ENCODE peak calls at places on chromosomes 5 and 9, in seven cellular contexts. C is transverse colon; Z is upper lobe of right lung; Q is PC-3; Y is aorta; P is CD4-positive, alpha-beta memory T cell; R is adrenal gland. K is an unnamed sample.

GRCh38 chr5:176590035-176590729 is 19.8 kb downstream of the GPRIN1 start:
- DNase-seq in C (no peak), Z (no peak), Q (no peak), Y (no peak), P (no peak), R (no peak), K (peak; percentile 45)

GRCh38 chr5:169450464-169450863 is 133.1 kb upstream of the SPDL1 start:
- DNase-seq in C (no peak), Z (no peak), Q (no peak), Y (no peak), P (no peak), R (no peak), K (no peak)

GRCh38 chr5:5950658-5951057 is 427.7 kb downstream of the MED10 start:
- DNase-seq in C (no peak), Z (no peak), Q (no peak), Y (no peak), P (no peak), R (no peak), K (no peak)

GRCh38 chr9:114719290-114719689 is 37.3 kb upstream of the TEX48 start:
- DNase-seq in C (no peak), Z (no peak), Q (peak; percentile 62), Y (no peak), P (no peak), R (no peak), K (no peak)

GRCh38 chr9:128027166-128027539 is 40.0 kb downstream of the NAIF1 start:
- DNase-seq in C (peak; percentile 17), Z (no peak), Q (no peak), Y (no peak), P (peak; percentile 57), R (no peak), K (no peak)

GRCh38 chr5:83553000-83553486 is 81.5 kb downstream of the VCAN start:
- DNase-seq in C (no peak), Z (no peak), Q (no peak), Y (no peak), P (no peak), R (peak; percentile 85), K (no peak)

GRCh38 chr5:163193886-163194285 is 243.5 kb upstream of the CCNG1 start:
- DNase-seq in C (no peak), Z (no peak), Q (peak; percentile 13), Y (no peak), P (no peak), R (no peak), K (no peak)

GRCh38 chr9:112074250-112075008 is 100.7 kb downstream of the SUSD1 start:
- DNase-seq in C (peak; percentile 76), Z (no peak), Q (peak; percentile 86), Y (no peak), P (peak; percentile 75), R (peak; percentile 84), K (no peak)

GRCh38 chr9:69411246-69411645 is 86.2 kb downstream of the ENTREP1 start:
- DNase-seq in C (no peak), Z (no peak), Q (no peak), Y (no peak), P (no peak), R (no peak), K (no peak)

GRCh38 chr5:5676218-5676617 is 253.7 kb downstream of the ICE1 start:
- DNase-seq in C (no peak), Z (no peak), Q (no peak), Y (no peak), P (no peak), R (no peak), K (no peak)

GRCh38 chr9:135565636-135566035 is 4.1 kb downstream of the PAEP start:
- DNase-seq in C (no peak), Z (no peak), Q (no peak), Y (peak; percentile 42), P (no peak), R (no peak), K (no peak)

GRCh38 chr9:84170521-84171141 is 169.9 kb downstream of the SLC28A3 start:
- DNase-seq in C (peak; percentile 73), Z (peak; percentile 70), Q (peak; percentile 36), Y (peak; percentile 88), P (no peak), R (peak; percentile 70), K (peak; percentile 73)

GRCh38 chr5:40976836-40977235 is 67.5 kb downstream of the C7 start:
- DNase-seq in C (no peak), Z (no peak), Q (no peak), Y (no peak), P (no peak), R (no peak), K (no peak)

GRCh38 chr9:98038958-98039357 is 17.6 kb upstream of the NANS start:
- DNase-seq in C (no peak), Z (no peak), Q (no peak), Y (no peak), P (no peak), R (no peak), K (no peak)

GRCh38 chr9:4926239-4926638 is 58.8 kb upstream of the JAK2 start:
- DNase-seq in C (no peak), Z (no peak), Q (no peak), Y (no peak), P (no peak), R (no peak), K (no peak)

GRCh38 chr5:110916373-110917049 is 155.0 kb upstream of the TSLP start:
- DNase-seq in C (no peak), Z (no peak), Q (peak; percentile 90), Y (no peak), P (no peak), R (no peak), K (no peak)

GRCh38 chr5:76714771-76715483 is 999 bp upstream of the F2R start:
- DNase-seq in C (peak; percentile 21), Z (no peak), Q (no peak), Y (no peak), P (peak; percentile 5), R (no peak), K (peak; percentile 85)

GRCh38 chr5:147466581-147466980 is 43.3 kb downstream of the DPYSL3 start:
- DNase-seq in C (no peak), Z (no peak), Q (no peak), Y (no peak), P (no peak), R (no peak), K (no peak)

DNA sequence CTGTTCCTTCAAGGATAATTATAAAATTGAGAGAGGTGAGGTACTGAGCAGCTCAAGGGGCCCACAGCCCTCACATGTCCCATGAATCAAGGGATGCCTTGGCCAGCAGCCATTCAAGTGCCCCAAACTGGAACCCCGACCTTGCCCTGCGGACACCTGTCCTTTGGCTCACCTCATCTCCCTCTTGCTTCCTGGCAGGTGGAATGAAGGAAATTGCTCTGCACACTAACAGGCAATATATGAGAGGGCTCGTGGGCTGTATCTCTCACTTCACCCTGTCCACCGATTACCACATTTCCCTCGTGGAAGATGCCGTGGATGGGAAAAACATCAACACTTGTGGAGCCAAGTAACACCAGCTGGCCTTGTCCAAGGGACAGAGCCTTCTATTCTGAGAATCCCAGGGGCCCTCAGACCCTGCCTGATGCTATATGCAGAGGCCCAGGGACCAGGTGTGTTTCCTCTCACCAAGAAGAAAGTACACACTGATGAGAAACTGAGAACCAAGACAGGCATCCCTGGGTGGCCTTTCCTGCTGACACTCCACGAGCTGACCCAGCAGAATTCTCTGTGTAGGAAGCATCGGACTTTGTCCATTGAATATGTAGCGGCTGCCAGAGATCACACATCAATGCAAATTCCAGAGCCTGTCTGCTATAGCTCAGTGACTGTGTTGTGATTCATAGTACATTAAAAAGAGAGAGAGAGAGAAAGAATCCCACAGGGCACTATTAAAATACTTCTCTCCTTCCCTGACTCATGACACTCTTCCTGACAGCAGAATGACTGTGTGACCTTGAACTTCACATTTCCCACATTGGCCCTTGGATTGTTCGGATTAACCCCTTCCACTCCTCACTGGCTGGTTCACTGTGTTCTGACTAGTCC is 92.6 kb downstream of the LIFR start:
- DNase-seq in C (no peak), Z (no peak), Q (peak; percentile 96), Y (no peak), P (no peak), R (peak; percentile 69), K (no peak)
- H3K4me1 ChIP-seq in C (peaks cover 24% of the 10 kb centered on the region), Z (peaks cover 39% of the 10 kb centered on the region), Q (peaks cover 53% of the 10 kb centered on the region), Y (peaks cover 1% of the 10 kb centered on the region), P (no peaks in the 10 kb centered on the region), R (peaks cover 40% of the 10 kb centered on the region), K (no peaks in the 10 kb centered on the region)

GRCh38 chr9:80571953-80572352 is 1000.2 kb downstream of the TLE4 start:
- DNase-seq in C (no peak), Z (no peak), Q (no peak), Y (no peak), P (no peak), R (no peak), K (no peak)
- H3K9me3 ChIP-seq in C (peaks cover 19% of the 10 kb centered on the region), Z (peaks cover 19% of the 10 kb centered on the region), Q (peaks cover 6% of the 10 kb centered on the region), Y (peaks cover 2% of the 10 kb centered on the region), P (no peaks in the 10 kb centered on the region), R (peaks cover 5% of the 10 kb centered on the region), K (peaks cover 25% of the 10 kb centered on the region)

GRCh38 chr9:129999123-129999510 is 43.9 kb downstream of the FNBP1 start:
- DNase-seq in C (no peak), Z (no peak), Q (no peak), Y (no peak), P (no peak), R (peak; percentile 28), K (no peak)

GRCh38 chr9:129998491-129999122 is 44.4 kb downstream of the FNBP1 start:
- DNase-seq in C (no peak), Z (no peak), Q (no peak), Y (no peak), P (no peak), R (peak; percentile 20), K (no peak)

GRCh38 chr9:129995409-129996160 is 47.4 kb downstream of the FNBP1 start:
- DNase-seq in C (no peak), Z (no peak), Q (peak; percentile 69), Y (no peak), P (peak; percentile 20), R (peak; percentile 27), K (no peak)

GRCh38 chr9:129996161-129996849 is 46.7 kb downstream of the FNBP1 start:
- DNase-seq in C (no peak), Z (no peak), Q (no peak), Y (no peak), P (no peak), R (peak; percentile 45), K (no peak)

GRCh38 chr9:129994947-129995346 is 48.0 kb downstream of the FNBP1 start:
- DNase-seq in C (no peak), Z (no peak), Q (no peak), Y (no peak), P (peak; percentile 12), R (peak; percentile 31), K (no peak)
- H3K4me3 ChIP-seq in C (no peak overlapping the region), Z (no peak overlapping the region), Q (no peak overlapping the region), Y (no peak overlapping the region), P (no peak overlapping the region), R (no peak overlapping the region), K (peak overlapping the region; percentile 30)

GRCh38 chr5:139693676-139694364 is 45.7 kb downstream of the CXXC5 start:
- DNase-seq in C (no peak), Z (no peak), Q (no peak), Y (no peak), P (no peak), R (no peak), K (no peak)

GRCh38 chr5:139690385-139691274 is 42.5 kb downstream of the CXXC5 start:
- DNase-seq in C (no peak), Z (no peak), Q (no peak), Y (peak; percentile 90), P (no peak), R (no peak), K (peak; percentile 81)

GRCh38 chr5:139692605-139693340 is 44.6 kb downstream of the CXXC5 start:
- DNase-seq in C (no peak), Z (peak; percentile 51), Q (no peak), Y (no peak), P (no peak), R (no peak), K (peak; percentile 66)

GRCh38 chr5:139691275-139691629 is 43.1 kb downstream of the CXXC5 start:
- DNase-seq in C (no peak), Z (no peak), Q (no peak), Y (no peak), P (no peak), R (no peak), K (no peak)

GRCh38 chr5:139692148-139692547 is 44.0 kb downstream of the CXXC5 start:
- DNase-seq in C (no peak), Z (no peak), Q (no peak), Y (no peak), P (no peak), R (no peak), K (peak; percentile 67)
- H3K4me1 ChIP-seq in C (peaks cover 21% of the 10 kb centered on the region), Z (peaks cover 22% of the 10 kb centered on the region), Q (peaks cover 8% of the 10 kb centered on the region), Y (no peaks in the 10 kb centered on the region), P (peaks cover 2% of the 10 kb centered on the region), R (peaks cover 35% of the 10 kb centered on the region), K (peaks cover 73% of the 10 kb centered on the region)

K was measured in spleen.